ENCODE peak calls at places on chromosomes 7 and 10, in seven cellular contexts. N is CD4-positive, alpha-beta T cell; Z is Peyer's patch; T is neural progenitor cell; P is AG10803; G is Panc1; S is fibroblast of pulmonary artery. V is an unnamed sample.

GRCh38 chr10:68628576-68629127 is 68.5 kb downstream of the TET1 start:
- DNase-seq in N (no peak), Z (no peak), T (no peak), P (no peak), G (no peak), S (no peak), V (no peak)

GRCh38 chr10:59580257-59580863 is 129.3 kb downstream of the SLC16A9 start:
- DNase-seq in N (no peak), Z (no peak), T (peak), P (peak), G (peak), S (peak), V (no peak)

GRCh38 chr10:50604049-50604640 is 19.6 kb downstream of the SGMS1 start:
- DNase-seq in N (no peak), Z (no peak), T (no peak), P (peak), G (no peak), S (no peak), V (no peak)

GRCh38 chr7:101817031-101817929 is at the start of gene CUX1:
- DNase-seq in N (no peak), Z (peak), T (peak), P (no peak), G (no peak), S (no peak), V (no peak)

GRCh38 chr10:113028393-113029054 is 78.5 kb downstream of the TCF7L2 start:
- DNase-seq in N (no peak), Z (no peak), T (no peak), P (no peak), G (no peak), S (no peak), V (no peak)

GRCh38 chr7:85664341-85664740 is 477.5 kb upstream of the SEMA3D start:
- DNase-seq in N (no peak), Z (no peak), T (no peak), P (no peak), G (no peak), S (no peak), V (no peak)

GRCh38 chr7:142733271-142733670 is 16.0 kb upstream of the PRSS1 start:
- DNase-seq in N (no peak), Z (no peak), T (no peak), P (no peak), G (no peak), S (no peak), V (no peak)

GRCh38 chr10:26799342-26799741 is 61.4 kb downstream of the ABI1 start:
- DNase-seq in N (no peak), Z (peak), T (no peak), P (no peak), G (no peak), S (no peak), V (no peak)

GRCh38 chr10:96695975-96696634 is 24.2 kb downstream of the PIK3AP1 start:
- DNase-seq in N (no peak), Z (no peak), T (no peak), P (no peak), G (no peak), S (no peak), V (no peak)

GRCh38 chr10:122379041-122379440 is 4.5 kb downstream of the PLEKHA1 start:
- DNase-seq in N (no peak), Z (no peak), T (no peak), P (no peak), G (no peak), S (no peak), V (no peak)

GRCh38 chr10:103595933-103596726 is 102.6 kb downstream of the NEURL1 start:
- DNase-seq in N (no peak), Z (no peak), T (no peak), P (peak), G (no peak), S (no peak), V (no peak)

GRCh38 chr7:87058739-87059524 is 522 bp downstream of the ELAPOR2 start:
- DNase-seq in N (peak), Z (peak), T (peak), P (no peak), G (no peak), S (no peak), V (no peak)

GRCh38 chr7:125119559-125120115 is 190.0 kb upstream of the POT1 start:
- DNase-seq in N (no peak), Z (no peak), T (no peak), P (no peak), G (no peak), S (no peak), V (no peak)

GRCh38 chr10:110459600-110459999 is 38.1 kb upstream of the DUSP5 start:
- DNase-seq in N (no peak), Z (peak), T (no peak), P (no peak), G (no peak), S (no peak), V (no peak)

GRCh38 chr10:47348661-47349470 is 703 bp downstream of the RBP3 start:
- DNase-seq in N (no peak), Z (no peak), T (no peak), P (no peak), G (no peak), S (no peak), V (no peak)

DNA sequence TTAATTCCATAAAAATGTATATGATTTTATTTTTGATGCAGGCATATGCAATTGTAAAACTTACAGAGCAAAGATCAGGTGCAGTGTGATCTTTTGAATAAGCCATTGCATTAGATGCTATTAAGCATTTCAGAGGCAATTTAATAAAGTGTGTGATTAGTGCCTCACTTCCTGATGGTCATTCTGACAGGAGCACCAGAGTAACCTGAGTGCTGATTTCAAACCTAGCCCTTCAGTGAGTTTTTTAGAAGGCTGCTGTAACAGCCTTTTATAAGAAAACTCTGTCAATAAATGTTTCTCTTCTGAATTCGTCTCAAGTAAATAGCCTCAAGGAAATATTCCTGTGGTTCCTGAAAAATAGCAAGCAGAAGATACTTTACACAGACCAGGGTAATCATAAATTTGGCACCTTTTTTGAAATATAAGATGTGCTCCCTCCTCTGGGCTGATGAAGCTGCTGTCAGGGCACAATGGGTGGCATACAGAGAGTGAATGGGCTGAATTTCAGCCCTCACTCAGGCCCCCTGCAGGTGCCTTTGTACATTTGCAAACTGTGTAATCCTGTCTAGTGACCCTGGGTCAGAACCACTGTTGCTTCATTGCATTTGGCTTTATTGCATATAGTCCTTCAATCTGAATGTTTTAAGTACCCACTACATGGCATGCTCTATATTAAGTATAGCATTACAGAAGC is 193.7 kb upstream of the CSTF2T start:
- DNase-seq in N (no peak), Z (no peak), T (peak), P (no peak), G (no peak), S (peak), V (no peak)
- TF ChIP-seq CTCF in N (no peak), Z (no peak), T (peak), P (peak), G (peak), S (peak), V (peak)

DNA sequence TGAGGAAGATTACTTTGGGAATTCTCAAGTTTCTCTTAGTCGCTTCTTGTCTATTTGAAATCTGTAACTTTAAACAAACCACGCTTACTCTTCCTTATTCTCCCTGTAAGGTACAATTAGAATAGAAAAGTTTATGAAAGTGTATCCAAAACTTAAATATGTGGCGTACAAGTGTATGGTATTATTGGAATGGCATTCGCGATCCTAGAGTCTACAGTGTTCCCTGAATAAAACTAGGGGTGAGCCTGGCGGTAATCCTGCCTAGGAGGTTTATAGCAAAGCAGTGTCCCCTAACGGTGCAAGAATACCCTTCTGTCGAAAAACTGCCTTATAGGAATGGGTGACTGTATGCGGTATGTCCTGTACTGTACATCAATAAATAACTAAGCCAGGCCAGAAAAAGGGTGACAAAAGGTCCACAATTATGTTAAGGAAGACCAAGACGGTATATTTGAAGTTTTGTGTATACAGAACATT is 1.2 kb downstream of the TASOR2 start:
- DNase-seq in N (no peak), Z (no peak), T (peak), P (peak), G (no peak), S (peak), V (no peak)
- TF ChIP-seq CTCF in N (peak), Z (no peak), T (no peak), P (no peak), G (no peak), S (no peak), V (no peak)

DNA sequence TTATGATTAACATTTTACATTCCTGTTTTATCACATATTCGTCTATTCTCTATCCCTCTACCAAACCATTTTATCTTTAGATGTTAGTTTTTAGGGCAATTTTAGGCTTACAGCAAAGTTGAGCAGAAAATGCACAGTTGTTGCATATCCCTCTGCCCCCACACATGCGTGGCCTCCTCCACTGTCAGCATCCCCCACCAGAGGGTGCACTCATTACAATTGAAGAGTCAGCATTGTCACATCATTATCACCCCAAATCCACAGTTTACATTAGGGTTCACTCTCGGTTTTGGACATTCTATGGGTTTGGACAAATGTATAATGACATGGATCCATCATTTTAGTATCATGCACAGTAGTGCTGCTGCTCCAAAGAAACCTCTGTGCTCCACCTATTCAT is 86.4 kb downstream of the WDR37 start:
- DNase-seq in N (no peak), Z (no peak), T (peak), P (no peak), G (no peak), S (no peak), V (no peak)
- TF ChIP-seq CTCF in N (no peak), Z (no peak), T (peak), P (no peak), G (no peak), S (peak), V (no peak)

GRCh38 chr10:79445217-79445707 is at the start of gene ZCCHC24:
- DNase-seq in N (no peak), Z (peak), T (no peak), P (no peak), G (no peak), S (peak), V (no peak)
- TF ChIP-seq CTCF in N (no peak), Z (no peak), T (no peak), P (no peak), G (no peak), S (no peak), V (no peak)